ENCODE peak calls at places on chromosome 17, in five cellular contexts. One of them, this sample, is unnamed.

GRCh38 chr17:31803494-31804213 is 55.4 kb downstream of the COPRS start:
- DNase-seq in anterior cingulate cortex: no peak
- DNase-seq in ACHN: no peak
- DNase-seq in IMR-90: peak; percentile 52
- DNase-seq in cardiac fibroblast: no peak
- DNase-seq in this sample: no peak

GRCh38 chr17:76847031-76847430 is 21.2 kb upstream of the MGAT5B start:
- DNase-seq in anterior cingulate cortex: no peak
- DNase-seq in ACHN: no peak
- DNase-seq in IMR-90: no peak
- DNase-seq in cardiac fibroblast: no peak
- DNase-seq in this sample: no peak

GRCh38 chr17:17808706-17809432 is 27.9 kb downstream of the SREBF1 start:
- DNase-seq in anterior cingulate cortex: no peak
- DNase-seq in ACHN: no peak
- DNase-seq in IMR-90: peak; percentile 37
- DNase-seq in cardiac fibroblast: peak; percentile 63
- DNase-seq in this sample: no peak

GRCh38 chr17:64295146-64295545 is 32.1 kb upstream of the TEX2 start:
- DNase-seq in anterior cingulate cortex: no peak
- DNase-seq in ACHN: no peak
- DNase-seq in IMR-90: no peak
- DNase-seq in cardiac fibroblast: no peak
- DNase-seq in this sample: no peak

GRCh38 chr17:7703584-7704574 is 1.1 kb upstream of the EFNB3 start:
- DNase-seq in anterior cingulate cortex: peak; percentile 30
- DNase-seq in ACHN: peak; percentile 33
- DNase-seq in IMR-90: no peak
- DNase-seq in cardiac fibroblast: peak; percentile 70
- DNase-seq in this sample: no peak

GRCh38 chr17:10275418-10275817 is 77.0 kb upstream of the GAS7 start:
- DNase-seq in anterior cingulate cortex: no peak
- DNase-seq in ACHN: no peak
- DNase-seq in IMR-90: no peak
- DNase-seq in cardiac fibroblast: no peak
- DNase-seq in this sample: no peak

GRCh38 chr17:78089557-78090281 is 38.8 kb downstream of the TMC6 start:
- DNase-seq in anterior cingulate cortex: no peak
- DNase-seq in ACHN: no peak
- DNase-seq in IMR-90: no peak
- DNase-seq in cardiac fibroblast: no peak
- DNase-seq in this sample: no peak

GRCh38 chr17:45852535-45853297 is 8.0 kb downstream of the SPPL2C start:
- DNase-seq in anterior cingulate cortex: no peak
- DNase-seq in ACHN: peak; percentile 67
- DNase-seq in IMR-90: peak; percentile 55
- DNase-seq in cardiac fibroblast: peak; percentile 68
- DNase-seq in this sample: peak; percentile 80

GRCh38 chr17:47267354-47267828 is 13.8 kb downstream of the ITGB3 start:
- DNase-seq in anterior cingulate cortex: no peak
- DNase-seq in ACHN: peak; percentile 93
- DNase-seq in IMR-90: peak; percentile 94
- DNase-seq in cardiac fibroblast: peak; percentile 55
- DNase-seq in this sample: no peak

GRCh38 chr17:82338858-82339633 is 5.5 kb upstream of the SECTM1 start:
- DNase-seq in anterior cingulate cortex: no peak
- DNase-seq in ACHN: peak; percentile 79
- DNase-seq in IMR-90: peak; percentile 71
- DNase-seq in cardiac fibroblast: peak; percentile 65
- DNase-seq in this sample: peak; percentile 62

GRCh38 chr17:57750930-57751329 is 5.8 kb upstream of the CCDC182 start:
- DNase-seq in anterior cingulate cortex: no peak
- DNase-seq in ACHN: no peak
- DNase-seq in IMR-90: no peak
- DNase-seq in cardiac fibroblast: no peak
- DNase-seq in this sample: no peak

GRCh38 chr17:7894866-7895265 is 6.3 kb downstream of the CHD3 start:
- DNase-seq in anterior cingulate cortex: no peak
- DNase-seq in ACHN: no peak
- DNase-seq in IMR-90: no peak
- DNase-seq in cardiac fibroblast: no peak
- DNase-seq in this sample: no peak

GRCh38 chr17:40312131-40312731 is 3.3 kb downstream of the RARA start:
- DNase-seq in anterior cingulate cortex: peak; percentile 46
- DNase-seq in ACHN: peak; percentile 72
- DNase-seq in IMR-90: no peak
- DNase-seq in cardiac fibroblast: no peak
- DNase-seq in this sample: peak; percentile 69

GRCh38 chr17:65222216-65222738 is 85.1 kb downstream of the RGS9 start:
- DNase-seq in anterior cingulate cortex: no peak
- DNase-seq in ACHN: no peak
- DNase-seq in IMR-90: peak; percentile 48
- DNase-seq in cardiac fibroblast: no peak
- DNase-seq in this sample: no peak

GRCh38 chr17:55531053-55531728 is 19.9 kb upstream of the SMIM36 start:
- DNase-seq in anterior cingulate cortex: no peak
- DNase-seq in ACHN: no peak
- DNase-seq in IMR-90: no peak
- DNase-seq in cardiac fibroblast: no peak
- DNase-seq in this sample: no peak

GRCh38 chr17:10089221-10089799 is 109.1 kb downstream of the GAS7 start:
- DNase-seq in anterior cingulate cortex: no peak
- DNase-seq in ACHN: no peak
- DNase-seq in IMR-90: peak; percentile 36
- DNase-seq in cardiac fibroblast: peak; percentile 29
- DNase-seq in this sample: no peak

GRCh38 chr17:79669861-79670260 is 59.0 kb upstream of the RBFOX3 start:
- DNase-seq in anterior cingulate cortex: no peak
- DNase-seq in ACHN: no peak
- DNase-seq in IMR-90: no peak
- DNase-seq in cardiac fibroblast: no peak
- DNase-seq in this sample: no peak

GRCh38 chr17:50866261-50866949 is at the start of gene TOB1:
- DNase-seq in anterior cingulate cortex: peak; percentile 99
- DNase-seq in ACHN: peak; percentile 98
- DNase-seq in IMR-90: peak; percentile 93
- DNase-seq in cardiac fibroblast: peak; percentile 99
- DNase-seq in this sample: peak; percentile 100

GRCh38 chr17:34892864-34893263 is 68.4 kb downstream of the CCT6B start:
- DNase-seq in anterior cingulate cortex: peak; percentile 3
- DNase-seq in ACHN: peak; percentile 47
- DNase-seq in IMR-90: no peak
- DNase-seq in cardiac fibroblast: no peak
- DNase-seq in this sample: peak; percentile 51

GRCh38 chr17:78184868-78185267 is 2.0 kb downstream of the TK1 start:
- DNase-seq in anterior cingulate cortex: no peak
- DNase-seq in ACHN: peak; percentile 57
- DNase-seq in IMR-90: no peak
- DNase-seq in cardiac fibroblast: no peak
- DNase-seq in this sample: no peak

GRCh38 chr17:77735341-77736206 is 222.9 kb upstream of the TNRC6C start:
- DNase-seq in anterior cingulate cortex: no peak
- DNase-seq in ACHN: no peak
- DNase-seq in IMR-90: no peak
- DNase-seq in cardiac fibroblast: peak; percentile 58
- DNase-seq in this sample: no peak

GRCh38 chr17:36069131-36069530 is 5.1 kb downstream of the CCL18 start:
- DNase-seq in anterior cingulate cortex: no peak
- DNase-seq in ACHN: no peak
- DNase-seq in IMR-90: no peak
- DNase-seq in cardiac fibroblast: no peak
- DNase-seq in this sample: no peak

GRCh38 chr17:9331512-9332163 is 244.0 kb downstream of the STX8 start:
- DNase-seq in anterior cingulate cortex: no peak
- DNase-seq in ACHN: no peak
- DNase-seq in IMR-90: no peak
- DNase-seq in cardiac fibroblast: no peak
- DNase-seq in this sample: no peak

GRCh38 chr17:43312011-43312410 is 78.2 kb upstream of the RNU2-1 start:
- DNase-seq in anterior cingulate cortex: no peak
- DNase-seq in ACHN: no peak
- DNase-seq in IMR-90: no peak
- DNase-seq in cardiac fibroblast: no peak
- DNase-seq in this sample: no peak

GRCh38 chr17:77453613-77454559 is 313.1 kb downstream of the SEC14L1 start:
- DNase-seq in anterior cingulate cortex: no peak
- DNase-seq in ACHN: no peak
- DNase-seq in IMR-90: no peak
- DNase-seq in cardiac fibroblast: peak; percentile 47
- DNase-seq in this sample: peak; percentile 77

GRCh38 chr17:70070297-70071027 is 4.6 kb upstream of the KCNJ16 start:
- DNase-seq in anterior cingulate cortex: no peak
- DNase-seq in ACHN: no peak
- DNase-seq in IMR-90: peak; percentile 62
- DNase-seq in cardiac fibroblast: no peak
- DNase-seq in this sample: no peak

GRCh38 chr17:79910985-79911361 is 71.7 kb upstream of the CBX4 start:
- DNase-seq in anterior cingulate cortex: no peak
- DNase-seq in ACHN: no peak
- DNase-seq in IMR-90: no peak
- DNase-seq in cardiac fibroblast: no peak
- DNase-seq in this sample: no peak

GRCh38 chr17:8359769-8360168 is 16.7 kb downstream of the KRABD2 start:
- DNase-seq in anterior cingulate cortex: no peak
- DNase-seq in ACHN: no peak
- DNase-seq in IMR-90: peak; percentile 96
- DNase-seq in cardiac fibroblast: peak; percentile 82
- DNase-seq in this sample: no peak

GRCh38 chr17:82985973-82986372 is 93.4 kb upstream of the METRNL start:
- DNase-seq in anterior cingulate cortex: no peak
- DNase-seq in ACHN: no peak
- DNase-seq in IMR-90: peak; percentile 46
- DNase-seq in cardiac fibroblast: peak; percentile 18
- DNase-seq in this sample: no peak

GRCh38 chr17:8324913-8325312 is 14.7 kb upstream of the ODF4 start:
- DNase-seq in anterior cingulate cortex: no peak
- DNase-seq in ACHN: no peak
- DNase-seq in IMR-90: no peak
- DNase-seq in cardiac fibroblast: no peak
- DNase-seq in this sample: no peak

GRCh38 chr17:1275962-1276736 is 3.3 kb upstream of the TRARG1 start:
- DNase-seq in anterior cingulate cortex: no peak
- DNase-seq in ACHN: peak; percentile 60
- DNase-seq in IMR-90: peak; percentile 27
- DNase-seq in cardiac fibroblast: peak; percentile 51
- DNase-seq in this sample: peak; percentile 64

This sample was measured in Calu3.